ENCODE peak calls at places on chromosome 14, in five cellular contexts. L is heart left ventricle, Q is astrocyte, N is testis, B is IMR-90. O is an unnamed sample.

GRCh38 chr14:30710870-30711269 is 88.8 kb downstream of the SCFD1 start:
- DNase-seq in N (no peak), L (no peak), B (peak; percentile 49), Q (peak; percentile 10), O (no peak)

GRCh38 chr14:60980811-60981625 is at the start of the genes SLC38A6 and TRMT5:
- DNase-seq in L (peak; percentile 94), Q (peak; percentile 95), N (peak; percentile 97), B (peak; percentile 97), O (peak; percentile 95)

GRCh38 chr14:68140111-68140741 is 320.6 kb downstream of the RAD51B start:
- DNase-seq in N (peak; percentile 27), Q (peak; percentile 100), L (peak; percentile 39), B (peak; percentile 99), O (peak; percentile 74)

GRCh38 chr14:73248294-73248868 is 11.1 kb downstream of the PAPLN start:
- DNase-seq in Q (peak; percentile 44), B (peak; percentile 7), N (no peak), L (no peak), O (no peak)

GRCh38 chr14:77598366-77599050 is 17.9 kb downstream of the SPTLC2 start:
- DNase-seq in B (no peak), Q (no peak), L (no peak), N (no peak), O (peak; percentile 52)

GRCh38 chr14:89359477-89360222 is 57.4 kb downstream of the FOXN3 start:
- DNase-seq in B (no peak), Q (no peak), L (no peak), N (peak; percentile 68), O (peak; percentile 19)

GRCh38 chr14:61601923-61602732 is 93.2 kb upstream of the HIF1A start:
- DNase-seq in N (no peak), L (no peak), B (no peak), Q (no peak), O (no peak)

GRCh38 chr14:98290596-98290995 is 981.4 kb downstream of the BCL11B start:
- DNase-seq in L (no peak), Q (peak; percentile 29), N (no peak), B (no peak), O (no peak)

GRCh38 chr14:22084393-22085281 is 411.0 kb upstream of the OR4E1 start:
- DNase-seq in N (peak; percentile 34), L (no peak), Q (peak; percentile 20), B (peak; percentile 62), O (peak; percentile 30)

GRCh38 chr14:31360919-31361662 is 59.3 kb downstream of the HEATR5A start:
- DNase-seq in L (no peak), B (peak; percentile 64), N (no peak), Q (peak; percentile 64), O (no peak)

GRCh38 chr14:93103392-93104080 is 12.2 kb downstream of the ITPK1 start:
- DNase-seq in Q (no peak), B (no peak), N (no peak), L (peak; percentile 46), O (peak; percentile 79)

GRCh38 chr14:36204674-36205073 is 28.2 kb upstream of the PTCSC3 start:
- DNase-seq in B (no peak), L (no peak), N (no peak), Q (no peak), O (no peak)

GRCh38 chr14:106459971-106460730 is 933.8 kb downstream of the TMEM121 start:
- DNase-seq in Q (no peak), L (no peak), N (peak; percentile 82), B (no peak), O (no peak)

GRCh38 chr14:81062380-81062779 is 107.0 kb downstream of the TSHR start:
- DNase-seq in N (no peak), B (no peak), Q (no peak), L (no peak), O (no peak)

GRCh38 chr14:73743431-73743931 is 29.3 kb upstream of the PNMA1 start:
- DNase-seq in B (no peak), L (no peak), N (no peak), Q (no peak), O (peak; percentile 58)

GRCh38 chr14:54570651-54571415 is 3.9 kb downstream of the SAMD4A start:
- DNase-seq in N (no peak), Q (peak; percentile 88), B (peak; percentile 95), L (no peak), O (no peak)

GRCh38 chr14:67943947-67944346 is 124.4 kb downstream of the RAD51B start:
- DNase-seq in Q (peak; percentile 82), N (peak; percentile 92), L (peak; percentile 72), B (peak; percentile 87), O (peak; percentile 86)

GRCh38 chr14:92726135-92726932 is 22.1 kb downstream of the LGMN start:
- DNase-seq in L (peak; percentile 58), Q (peak; percentile 89), N (peak; percentile 75), B (peak; percentile 89), O (peak; percentile 85)

GRCh38 chr14:102541771-102542170 is 32.2 kb upstream of the ANKRD9 start:
- DNase-seq in N (no peak), L (no peak), B (no peak), Q (no peak), O (no peak)

GRCh38 chr14:56846970-56847928 is 37.0 kb upstream of the OTX2 start:
- DNase-seq in Q (no peak), N (no peak), L (no peak), B (no peak), O (no peak)

GRCh38 chr14:55074662-55075061 is 23.2 kb downstream of the MAPK1IP1L start:
- DNase-seq in B (peak; percentile 60), Q (peak; percentile 59), N (peak; percentile 17), L (no peak), O (no peak)

GRCh38 chr14:60722163-60722835 is 1.9 kb downstream of the SIX4 start:
- DNase-seq in B (peak; percentile 79), L (no peak), Q (peak; percentile 68), N (peak; percentile 17), O (no peak)

GRCh38 chr14:55274144-55274543 is 2.9 kb downstream of the FBXO34 start:
- DNase-seq in N (no peak), L (no peak), B (no peak), Q (no peak), O (no peak)

GRCh38 chr14:69392481-69392880 is 5.6 kb downstream of the ERH start:
- DNase-seq in Q (no peak), L (no peak), N (no peak), B (no peak), O (no peak)

GRCh38 chr14:66992776-66993175 is 196.5 kb upstream of the GARIN2 start:
- DNase-seq in Q (no peak), N (no peak), L (no peak), B (no peak), O (no peak)

GRCh38 chr14:97785495-97785894 is 988.3 kb downstream of the VRK1 start:
- DNase-seq in N (no peak), Q (no peak), B (no peak), L (no peak), O (no peak)

GRCh38 chr14:85399196-85399595 is 130.7 kb upstream of the FLRT2 start:
- DNase-seq in B (no peak), L (no peak), N (no peak), Q (peak; percentile 9), O (no peak)

GRCh38 chr14:36430169-36430568 is 89.9 kb downstream of the NKX2-1 start:
- DNase-seq in L (no peak), B (no peak), Q (no peak), N (no peak), O (no peak)

GRCh38 chr14:72975776-72976175 is 49.5 kb downstream of the DCAF4 start:
- DNase-seq in Q (no peak), L (no peak), N (no peak), B (no peak), O (no peak)

GRCh38 chr14:36515896-36516718 is 3.9 kb downstream of the NKX2-1 start:
- DNase-seq in B (no peak), Q (no peak), L (no peak), N (no peak), O (no peak)

GRCh38 chr14:85607571-85608219 is 77.8 kb downstream of the FLRT2 start:
- DNase-seq in L (no peak), N (no peak), B (peak; percentile 97), Q (peak; percentile 89), O (no peak)

GRCh38 chr14:104798300-104799238 is 2.3 kb upstream of the ZBTB42 start:
- DNase-seq in N (no peak), L (no peak), B (no peak), Q (no peak), O (no peak)
- H3K27ac ChIP-seq in N (peak overlapping the region; percentile 93), L (peak overlapping the region; percentile 96), B (no peak overlapping the region), Q (no peak overlapping the region), O (peak overlapping the region; percentile 83)

DNA sequence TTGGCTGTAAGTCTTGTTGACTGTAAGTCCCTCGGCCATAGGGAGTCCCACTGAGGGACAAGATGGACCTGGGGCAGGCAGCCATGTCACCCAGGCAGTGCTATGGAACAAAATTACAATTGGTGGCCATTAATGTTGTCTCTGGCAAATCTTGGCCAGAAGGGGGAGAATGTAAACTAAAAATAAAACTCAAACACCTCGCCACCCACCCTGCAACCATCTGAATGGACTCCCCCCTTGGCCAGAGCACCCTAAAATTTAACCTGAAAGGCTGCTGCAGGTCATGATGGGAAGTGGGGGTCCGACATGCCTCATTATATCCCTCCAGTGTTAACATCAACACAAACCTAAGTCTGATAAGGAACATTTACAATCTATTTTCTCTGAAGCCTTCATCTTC is 8.2 kb downstream of the SLC22A17 start:
- DNase-seq in Q (no peak), N (no peak), L (no peak), B (no peak), O (no peak)
- TF ChIP-seq CTCF in Q (no peak), N (no peak), L (no peak), B (no peak), O (no peak)

DNA sequence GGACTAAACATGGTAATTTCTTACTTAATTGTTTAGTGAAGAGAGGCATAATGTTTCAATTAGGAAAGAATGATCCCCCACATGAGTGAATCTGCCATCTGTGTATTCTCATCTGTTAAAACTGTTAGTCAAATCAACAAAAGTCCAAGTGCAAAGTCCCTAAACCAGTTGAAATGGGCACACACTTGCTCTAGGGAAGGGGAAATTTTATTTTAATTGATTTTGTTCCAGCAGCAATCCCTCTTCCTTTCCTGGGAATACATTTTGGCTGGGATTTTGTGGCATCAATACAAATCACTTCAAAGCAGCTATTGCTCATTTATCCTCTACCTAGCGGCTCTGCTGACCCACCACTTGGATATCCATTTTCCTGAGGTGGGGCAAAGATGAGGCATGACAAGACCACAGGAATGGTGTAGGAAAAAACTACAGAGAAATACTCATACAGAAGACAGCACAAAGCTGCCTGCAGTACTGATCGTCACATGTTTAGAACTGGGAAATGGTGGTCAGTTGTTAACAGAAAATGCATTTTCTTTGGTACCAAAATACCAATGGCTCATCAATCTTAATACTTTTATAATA is 9.9 kb upstream of the SSTR1 start:
- DNase-seq in Q (peak; percentile 69), L (no peak), B (peak; percentile 65), N (no peak), O (no peak)
- H3K4me3 ChIP-seq in Q (no peak overlapping the region), L (no peak overlapping the region), B (no peak overlapping the region), N (no peak overlapping the region), O (no peak overlapping the region)

DNA sequence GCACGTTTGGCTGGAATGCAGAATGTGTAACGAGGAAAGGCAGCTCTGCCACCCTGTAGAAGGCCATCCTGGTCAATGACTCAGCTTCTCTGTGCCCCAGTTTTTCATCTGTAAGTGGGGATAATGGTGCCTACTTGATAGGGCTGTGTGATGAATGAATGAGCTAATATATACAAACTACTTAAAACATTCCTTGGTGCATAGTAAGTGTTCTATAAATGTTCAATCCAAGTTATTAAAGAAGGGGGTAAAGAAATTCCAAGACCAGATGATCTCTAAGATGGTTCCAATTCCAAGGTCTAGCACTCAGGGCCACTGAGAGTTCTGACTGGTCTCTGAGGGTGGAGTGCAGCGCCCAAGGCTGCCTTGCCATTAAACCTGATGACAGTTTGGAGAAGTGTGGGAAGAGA is 54.2 kb upstream of the FRMD6 start:
- DNase-seq in B (peak; percentile 79), L (no peak), N (no peak), Q (peak; percentile 59), O (no peak)
- H3K27ac ChIP-seq in B (peak overlapping the region; percentile 46), L (no peak overlapping the region), N (no peak overlapping the region), Q (peak overlapping the region; percentile 2), O (no peak overlapping the region)

GRCh38 chr14:100012478-100012925 is 52.7 kb upstream of the EVL start:
- DNase-seq in N (no peak), Q (peak; percentile 86), L (no peak), B (peak; percentile 89), O (no peak)
- TF ChIP-seq CTCF in N (no peak), Q (no peak), L (no peak), B (no peak), O (no peak)